ENCODE peak calls at places on chromosomes 6 and 20, in eight cellular contexts. Y is RPMI8226; C is choroid plexus epithelial cell; W is CD8-positive, alpha-beta T cell; J is heart right ventricle; P is RCC 7860; Q is astrocyte of the cerebellum; R is lung. I is an unnamed sample.

GRCh38 chr6:137217801-137218472 is 1.2 kb downstream of the IFNGR1 start:
- DNase-seq in Y (peak), R (no peak), J (no peak), C (peak), P (no peak), W (no peak), Q (no peak), I (no peak)

GRCh38 chr6:126377594-126378153 is 37.8 kb downstream of the CENPW start:
- DNase-seq in J (no peak), Q (no peak), W (no peak), C (no peak), R (no peak), P (no peak), Y (no peak), I (no peak)

GRCh38 chr6:42411431-42411830 is 40.3 kb downstream of the TRERF1 start:
- DNase-seq in P (no peak), W (peak), J (no peak), R (no peak), C (no peak), Y (no peak), Q (no peak), I (no peak)

GRCh38 chr6:116118608-116119007 is 7.3 kb downstream of the COL10A1 start:
- DNase-seq in C (peak), R (no peak), P (peak), Q (no peak), J (no peak), Y (no peak), W (no peak), I (no peak)

GRCh38 chr6:98579089-98579488 is 255.3 kb upstream of the POU3F2 start:
- DNase-seq in J (no peak), Y (no peak), Q (no peak), C (no peak), P (no peak), W (no peak), R (no peak), I (no peak)

GRCh38 chr6:130968486-130968885 is 94.6 kb downstream of the EPB41L2 start:
- DNase-seq in Q (no peak), J (no peak), Y (no peak), R (no peak), P (no peak), W (no peak), C (no peak), I (no peak)

GRCh38 chr6:26195924-26196845 is 109.0 kb downstream of the HFE start:
- DNase-seq in P (peak), J (no peak), R (no peak), W (peak), Y (peak), C (peak), Q (no peak), I (no peak)

GRCh38 chr20:50504231-50504823 is 5.9 kb upstream of the PTPN1 start:
- DNase-seq in W (no peak), P (peak), Y (no peak), R (no peak), J (no peak), C (no peak), Q (no peak), I (no peak)

GRCh38 chr6:169590376-169590939 is 111.4 kb downstream of the WDR27 start:
- DNase-seq in Q (no peak), P (no peak), C (no peak), J (no peak), Y (no peak), W (no peak), R (no peak), I (no peak)

GRCh38 chr20:34562643-34563042 is 4.1 kb downstream of the MAP1LC3A start:
- DNase-seq in R (no peak), C (peak), W (no peak), Q (no peak), J (no peak), P (peak), Y (peak), I (no peak)

GRCh38 chr6:157609117-157609516 is 213.9 kb upstream of the SNX9 start:
- DNase-seq in Q (no peak), Y (no peak), W (no peak), J (no peak), C (no peak), R (no peak), P (no peak), I (no peak)

GRCh38 chr6:111027219-111027618 is 45.4 kb downstream of the RPF2 start:
- DNase-seq in W (no peak), C (no peak), J (no peak), R (no peak), Q (no peak), Y (no peak), P (no peak), I (no peak)

GRCh38 chr6:32370510-32370909 is 1.2 kb downstream of the TSBP1 start:
- DNase-seq in J (no peak), Q (no peak), W (no peak), R (no peak), Y (no peak), C (peak), P (no peak), I (no peak)

I was measured in hippocampal formation.